ENCODE peak calls at places on chromosomes 5 and 9, in ten cellular contexts. One of them, this sample, is unnamed.

GRCh38 chr5:159178978-159179377 is 30.4 kb downstream of the RNF145 start:
- DNase-seq in psoas muscle: no peak
- DNase-seq in tibial artery: no peak
- DNase-seq in Karpas-422: no peak
- DNase-seq in spleen: no peak
- DNase-seq in naive thymus-derived CD4-positive, alpha-beta T cell: no peak
- DNase-seq in esophagus squamous epithelium: no peak
- DNase-seq in A549: peak; percentile 97
- DNase-seq in heart left ventricle: no peak
- DNase-seq in lower lobe of right lung: no peak
- DNase-seq in this sample: no peak

GRCh38 chr9:75644649-75645048 is 245.8 kb upstream of the PCSK5 start:
- DNase-seq in heart left ventricle: no peak
- DNase-seq in psoas muscle: peak; percentile 49
- DNase-seq in tibial artery: no peak
- DNase-seq in spleen: no peak
- DNase-seq in esophagus squamous epithelium: no peak
- DNase-seq in A549: no peak
- DNase-seq in naive thymus-derived CD4-positive, alpha-beta T cell: no peak
- DNase-seq in Karpas-422: peak; percentile 55
- DNase-seq in lower lobe of right lung: no peak
- DNase-seq in this sample: no peak

GRCh38 chr5:157993201-157993600 is 134.3 kb upstream of the CLINT1 start:
- DNase-seq in psoas muscle: no peak
- DNase-seq in heart left ventricle: no peak
- DNase-seq in spleen: no peak
- DNase-seq in Karpas-422: no peak
- DNase-seq in naive thymus-derived CD4-positive, alpha-beta T cell: no peak
- DNase-seq in tibial artery: no peak
- DNase-seq in lower lobe of right lung: no peak
- DNase-seq in A549: no peak
- DNase-seq in esophagus squamous epithelium: no peak
- DNase-seq in this sample: no peak

GRCh38 chr9:14910178-14910805 is at the start of gene FREM1:
- DNase-seq in spleen: no peak
- DNase-seq in esophagus squamous epithelium: no peak
- DNase-seq in A549: no peak
- DNase-seq in naive thymus-derived CD4-positive, alpha-beta T cell: no peak
- DNase-seq in Karpas-422: no peak
- DNase-seq in lower lobe of right lung: no peak
- DNase-seq in tibial artery: no peak
- DNase-seq in psoas muscle: peak; percentile 68
- DNase-seq in heart left ventricle: peak; percentile 21
- DNase-seq in this sample: no peak

GRCh38 chr5:3285621-3286020 is 310.0 kb upstream of the IRX1 start:
- DNase-seq in tibial artery: no peak
- DNase-seq in naive thymus-derived CD4-positive, alpha-beta T cell: no peak
- DNase-seq in esophagus squamous epithelium: no peak
- DNase-seq in lower lobe of right lung: no peak
- DNase-seq in A549: no peak
- DNase-seq in heart left ventricle: no peak
- DNase-seq in psoas muscle: no peak
- DNase-seq in spleen: peak; percentile 47
- DNase-seq in Karpas-422: no peak
- DNase-seq in this sample: no peak

GRCh38 chr5:146910239-146910638 is 31.7 kb upstream of the PPP2R2B start:
- DNase-seq in A549: no peak
- DNase-seq in naive thymus-derived CD4-positive, alpha-beta T cell: no peak
- DNase-seq in esophagus squamous epithelium: no peak
- DNase-seq in heart left ventricle: no peak
- DNase-seq in lower lobe of right lung: no peak
- DNase-seq in Karpas-422: no peak
- DNase-seq in spleen: no peak
- DNase-seq in tibial artery: no peak
- DNase-seq in psoas muscle: no peak
- DNase-seq in this sample: no peak

GRCh38 chr5:71830626-71831539 is 111.8 kb downstream of the CARTPT start:
- DNase-seq in esophagus squamous epithelium: no peak
- DNase-seq in lower lobe of right lung: peak; percentile 59
- DNase-seq in A549: peak; percentile 33
- DNase-seq in psoas muscle: peak; percentile 83
- DNase-seq in naive thymus-derived CD4-positive, alpha-beta T cell: no peak
- DNase-seq in tibial artery: peak; percentile 84
- DNase-seq in Karpas-422: no peak
- DNase-seq in spleen: no peak
- DNase-seq in heart left ventricle: peak; percentile 81
- DNase-seq in this sample: no peak

GRCh38 chr5:109900911-109901627 is 211.3 kb downstream of the MAN2A1 start:
- DNase-seq in lower lobe of right lung: no peak
- DNase-seq in A549: peak; percentile 1
- DNase-seq in esophagus squamous epithelium: no peak
- DNase-seq in naive thymus-derived CD4-positive, alpha-beta T cell: no peak
- DNase-seq in Karpas-422: no peak
- DNase-seq in psoas muscle: no peak
- DNase-seq in spleen: no peak
- DNase-seq in heart left ventricle: no peak
- DNase-seq in tibial artery: no peak
- DNase-seq in this sample: no peak

GRCh38 chr9:12740845-12741244 is 34.0 kb upstream of the LURAP1L start:
- DNase-seq in A549: no peak
- DNase-seq in spleen: no peak
- DNase-seq in esophagus squamous epithelium: no peak
- DNase-seq in lower lobe of right lung: no peak
- DNase-seq in heart left ventricle: no peak
- DNase-seq in naive thymus-derived CD4-positive, alpha-beta T cell: no peak
- DNase-seq in tibial artery: no peak
- DNase-seq in Karpas-422: no peak
- DNase-seq in psoas muscle: no peak
- DNase-seq in this sample: no peak

GRCh38 chr5:177387405-177387804 is 3.2 kb downstream of the SLC34A1 start:
- DNase-seq in tibial artery: no peak
- DNase-seq in esophagus squamous epithelium: no peak
- DNase-seq in spleen: no peak
- DNase-seq in A549: no peak
- DNase-seq in heart left ventricle: no peak
- DNase-seq in psoas muscle: no peak
- DNase-seq in lower lobe of right lung: no peak
- DNase-seq in naive thymus-derived CD4-positive, alpha-beta T cell: no peak
- DNase-seq in Karpas-422: no peak
- DNase-seq in this sample: no peak
- H3K4me1 ChIP-seq in tibial artery: no peaks in the 10 kb centered on the region
- H3K4me1 ChIP-seq in esophagus squamous epithelium: peaks cover 78% of the 10 kb centered on the region
- H3K4me1 ChIP-seq in spleen: peaks cover 45% of the 10 kb centered on the region
- H3K4me1 ChIP-seq in A549: peaks cover 18% of the 10 kb centered on the region
- H3K4me1 ChIP-seq in heart left ventricle: no peaks in the 10 kb centered on the region
- H3K4me1 ChIP-seq in psoas muscle: no peaks in the 10 kb centered on the region
- H3K4me1 ChIP-seq in lower lobe of right lung: peaks cover 18% of the 10 kb centered on the region
- H3K4me1 ChIP-seq in naive thymus-derived CD4-positive, alpha-beta T cell: peaks cover 33% of the 10 kb centered on the region
- H3K4me1 ChIP-seq in Karpas-422: peaks cover 32% of the 10 kb centered on the region
- H3K4me1 ChIP-seq in this sample: peaks cover 30% of the 10 kb centered on the region

DNA sequence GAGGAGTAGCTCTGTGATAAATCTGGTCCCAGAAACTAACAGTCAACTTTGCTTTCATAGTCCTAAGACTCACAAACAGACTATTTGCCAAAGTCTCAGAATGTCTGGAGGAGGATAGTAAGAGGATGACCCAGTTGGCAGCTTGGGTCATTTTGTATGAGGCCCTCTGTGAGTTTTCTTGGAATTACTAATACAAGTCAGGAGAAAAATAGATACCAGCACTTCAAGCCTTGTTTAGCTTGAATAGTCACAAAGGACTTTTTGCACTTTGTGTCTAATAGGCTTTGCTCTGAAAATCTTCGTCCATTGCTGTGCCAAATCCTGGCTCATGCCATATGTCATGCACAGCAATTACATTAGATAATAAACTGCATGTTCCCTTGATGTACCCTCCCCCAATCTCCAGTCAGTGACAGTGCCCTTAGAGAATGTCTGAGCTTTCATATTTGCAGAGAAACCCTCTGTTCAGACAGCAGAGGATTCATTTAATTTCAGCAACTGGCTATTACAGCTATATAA is 612.8 kb downstream of the CSNK1G3 start:
- DNase-seq in spleen: no peak
- DNase-seq in lower lobe of right lung: no peak
- DNase-seq in naive thymus-derived CD4-positive, alpha-beta T cell: no peak
- DNase-seq in Karpas-422: no peak
- DNase-seq in psoas muscle: no peak
- DNase-seq in esophagus squamous epithelium: no peak
- DNase-seq in heart left ventricle: no peak
- DNase-seq in A549: no peak
- DNase-seq in tibial artery: no peak
- DNase-seq in this sample: no peak
- H3K4me1 ChIP-seq in spleen: no peaks in the 10 kb centered on the region
- H3K4me1 ChIP-seq in lower lobe of right lung: peaks cover 4% of the 10 kb centered on the region
- H3K4me1 ChIP-seq in naive thymus-derived CD4-positive, alpha-beta T cell: no peaks in the 10 kb centered on the region
- H3K4me1 ChIP-seq in Karpas-422: no peaks in the 10 kb centered on the region
- H3K4me1 ChIP-seq in psoas muscle: peaks cover 10% of the 10 kb centered on the region
- H3K4me1 ChIP-seq in esophagus squamous epithelium: no peaks in the 10 kb centered on the region
- H3K4me1 ChIP-seq in heart left ventricle: no peaks in the 10 kb centered on the region
- H3K4me1 ChIP-seq in A549: no peaks in the 10 kb centered on the region
- H3K4me1 ChIP-seq in tibial artery: peaks cover 9% of the 10 kb centered on the region
- H3K4me1 ChIP-seq in this sample: no peaks in the 10 kb centered on the region

DNA sequence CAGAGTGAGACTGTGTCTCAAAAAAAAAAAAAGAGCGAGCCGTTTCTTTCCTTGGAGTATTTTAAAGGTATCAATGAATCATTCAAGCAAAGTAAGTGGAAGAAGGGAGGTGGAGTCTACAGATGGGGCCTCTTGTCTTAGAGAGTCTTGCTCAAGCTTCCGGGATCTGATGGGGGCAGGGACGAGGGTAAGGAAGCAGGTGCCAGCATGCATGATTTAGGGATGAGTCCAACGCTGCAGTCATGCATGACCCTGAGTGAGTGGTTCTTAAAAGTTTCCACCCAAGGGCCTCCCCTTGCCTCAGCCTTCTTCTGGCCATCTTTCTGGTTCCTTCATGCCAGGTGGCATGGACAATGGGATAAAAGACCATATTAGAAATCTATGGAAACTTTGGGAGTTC is 79.6 kb downstream of the MYO10 start:
- DNase-seq in tibial artery: no peak
- DNase-seq in Karpas-422: no peak
- DNase-seq in lower lobe of right lung: no peak
- DNase-seq in naive thymus-derived CD4-positive, alpha-beta T cell: no peak
- DNase-seq in psoas muscle: no peak
- DNase-seq in A549: peak; percentile 36
- DNase-seq in heart left ventricle: no peak
- DNase-seq in spleen: no peak
- DNase-seq in esophagus squamous epithelium: no peak
- DNase-seq in this sample: no peak
- H3K4me1 ChIP-seq in tibial artery: peaks cover 9% of the 10 kb centered on the region
- H3K4me1 ChIP-seq in Karpas-422: no peaks in the 10 kb centered on the region
- H3K4me1 ChIP-seq in lower lobe of right lung: peaks cover 30% of the 10 kb centered on the region
- H3K4me1 ChIP-seq in naive thymus-derived CD4-positive, alpha-beta T cell: no peaks in the 10 kb centered on the region
- H3K4me1 ChIP-seq in psoas muscle: peaks cover 5% of the 10 kb centered on the region
- H3K4me1 ChIP-seq in A549: peaks cover 55% of the 10 kb centered on the region
- H3K4me1 ChIP-seq in heart left ventricle: peaks cover 9% of the 10 kb centered on the region
- H3K4me1 ChIP-seq in spleen: peaks cover 38% of the 10 kb centered on the region
- H3K4me1 ChIP-seq in esophagus squamous epithelium: peaks cover 35% of the 10 kb centered on the region
- H3K4me1 ChIP-seq in this sample: no peaks in the 10 kb centered on the region

GRCh38 chr9:97365634-97366033 is 46.3 kb upstream of the TDRD7 start:
- DNase-seq in heart left ventricle: no peak
- DNase-seq in spleen: no peak
- DNase-seq in tibial artery: no peak
- DNase-seq in psoas muscle: no peak
- DNase-seq in A549: no peak
- DNase-seq in naive thymus-derived CD4-positive, alpha-beta T cell: no peak
- DNase-seq in Karpas-422: no peak
- DNase-seq in lower lobe of right lung: no peak
- DNase-seq in esophagus squamous epithelium: no peak
- DNase-seq in this sample: no peak
- H3K4me1 ChIP-seq in heart left ventricle: no peaks in the 10 kb centered on the region
- H3K4me1 ChIP-seq in spleen: no peaks in the 10 kb centered on the region
- H3K4me1 ChIP-seq in tibial artery: no peaks in the 10 kb centered on the region
- H3K4me1 ChIP-seq in psoas muscle: no peaks in the 10 kb centered on the region
- H3K4me1 ChIP-seq in A549: no peaks in the 10 kb centered on the region
- H3K4me1 ChIP-seq in naive thymus-derived CD4-positive, alpha-beta T cell: no peaks in the 10 kb centered on the region
- H3K4me1 ChIP-seq in Karpas-422: peaks cover 5% of the 10 kb centered on the region
- H3K4me1 ChIP-seq in lower lobe of right lung: no peaks in the 10 kb centered on the region
- H3K4me1 ChIP-seq in esophagus squamous epithelium: no peaks in the 10 kb centered on the region
- H3K4me1 ChIP-seq in this sample: no peaks in the 10 kb centered on the region

DNA sequence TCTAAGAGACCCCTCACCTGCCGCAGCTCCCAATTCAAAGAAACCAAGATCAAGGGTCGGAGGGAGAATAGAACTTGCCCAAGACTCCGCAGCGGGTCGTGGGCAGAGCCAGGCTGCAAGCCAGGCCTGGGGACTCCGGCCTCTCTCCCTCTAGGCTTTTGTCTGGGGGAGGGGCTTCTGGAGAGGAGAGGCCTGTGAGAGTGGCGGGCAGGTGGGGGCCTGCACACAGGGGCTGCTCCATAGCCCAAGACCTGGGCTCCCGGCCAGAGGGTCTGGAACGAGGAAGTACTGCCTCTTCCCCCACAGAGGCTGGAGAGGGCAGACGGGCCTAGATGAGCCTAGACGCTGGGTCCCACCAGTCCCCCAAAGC is 5.1 kb upstream of the ST6GALNAC6 start:
- DNase-seq in A549: no peak
- DNase-seq in esophagus squamous epithelium: no peak
- DNase-seq in psoas muscle: no peak
- DNase-seq in heart left ventricle: no peak
- DNase-seq in spleen: peak; percentile 86
- DNase-seq in Karpas-422: no peak
- DNase-seq in lower lobe of right lung: peak; percentile 89
- DNase-seq in naive thymus-derived CD4-positive, alpha-beta T cell: no peak
- DNase-seq in tibial artery: no peak
- DNase-seq in this sample: no peak
- H3K4me1 ChIP-seq in A549: peaks cover 31% of the 10 kb centered on the region
- H3K4me1 ChIP-seq in esophagus squamous epithelium: peaks cover 88% of the 10 kb centered on the region
- H3K4me1 ChIP-seq in psoas muscle: peaks cover 18% of the 10 kb centered on the region
- H3K4me1 ChIP-seq in heart left ventricle: peaks cover 27% of the 10 kb centered on the region
- H3K4me1 ChIP-seq in spleen: peaks cover 87% of the 10 kb centered on the region
- H3K4me1 ChIP-seq in Karpas-422: peaks cover 60% of the 10 kb centered on the region
- H3K4me1 ChIP-seq in lower lobe of right lung: peaks cover 77% of the 10 kb centered on the region
- H3K4me1 ChIP-seq in naive thymus-derived CD4-positive, alpha-beta T cell: peaks cover 35% of the 10 kb centered on the region
- H3K4me1 ChIP-seq in tibial artery: peaks cover 70% of the 10 kb centered on the region
- H3K4me1 ChIP-seq in this sample: peaks cover 64% of the 10 kb centered on the region

GRCh38 chr5:139149477-139150199 is 48.5 kb downstream of the SIL1 start:
- DNase-seq in tibial artery: no peak
- DNase-seq in naive thymus-derived CD4-positive, alpha-beta T cell: no peak
- DNase-seq in spleen: no peak
- DNase-seq in Karpas-422: no peak
- DNase-seq in lower lobe of right lung: no peak
- DNase-seq in heart left ventricle: no peak
- DNase-seq in A549: no peak
- DNase-seq in esophagus squamous epithelium: no peak
- DNase-seq in psoas muscle: no peak
- DNase-seq in this sample: no peak
- H3K4me1 ChIP-seq in tibial artery: peaks cover 54% of the 10 kb centered on the region
- H3K4me1 ChIP-seq in naive thymus-derived CD4-positive, alpha-beta T cell: no peaks in the 10 kb centered on the region
- H3K4me1 ChIP-seq in spleen: peaks cover 40% of the 10 kb centered on the region
- H3K4me1 ChIP-seq in Karpas-422: no peaks in the 10 kb centered on the region
- H3K4me1 ChIP-seq in lower lobe of right lung: peaks cover 50% of the 10 kb centered on the region
- H3K4me1 ChIP-seq in heart left ventricle: peaks cover 38% of the 10 kb centered on the region
- H3K4me1 ChIP-seq in A549: no peaks in the 10 kb centered on the region
- H3K4me1 ChIP-seq in esophagus squamous epithelium: peaks cover 45% of the 10 kb centered on the region
- H3K4me1 ChIP-seq in psoas muscle: peaks cover 36% of the 10 kb centered on the region
- H3K4me1 ChIP-seq in this sample: no peaks in the 10 kb centered on the region

DNA sequence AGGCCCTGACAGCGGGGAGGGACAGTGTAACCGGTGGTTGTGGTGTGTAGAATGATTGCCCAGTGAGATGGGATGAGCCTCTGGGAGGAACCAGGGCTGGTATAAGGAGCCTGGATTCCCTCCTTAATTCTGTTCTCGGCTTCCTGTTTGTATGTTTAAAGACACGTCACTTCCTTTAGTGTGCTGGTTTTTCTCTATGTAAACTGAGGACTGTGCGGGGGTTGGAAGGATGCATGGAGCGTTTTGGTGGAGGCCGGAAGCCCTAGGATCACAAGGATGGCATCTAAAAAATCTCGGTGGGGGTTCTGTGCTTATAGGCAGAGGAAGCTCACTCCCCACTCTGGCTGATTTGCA is 958 bp downstream of the NTMT1 start:
- DNase-seq in lower lobe of right lung: no peak
- DNase-seq in naive thymus-derived CD4-positive, alpha-beta T cell: no peak
- DNase-seq in Karpas-422: peak; percentile 60
- DNase-seq in esophagus squamous epithelium: no peak
- DNase-seq in A549: no peak
- DNase-seq in heart left ventricle: no peak
- DNase-seq in psoas muscle: no peak
- DNase-seq in tibial artery: no peak
- DNase-seq in spleen: no peak
- DNase-seq in this sample: peak; percentile 32
- H3K4me1 ChIP-seq in lower lobe of right lung: peaks cover 62% of the 10 kb centered on the region
- H3K4me1 ChIP-seq in naive thymus-derived CD4-positive, alpha-beta T cell: peaks cover 27% of the 10 kb centered on the region
- H3K4me1 ChIP-seq in Karpas-422: peaks cover 44% of the 10 kb centered on the region
- H3K4me1 ChIP-seq in esophagus squamous epithelium: peaks cover 78% of the 10 kb centered on the region
- H3K4me1 ChIP-seq in A549: peaks cover 28% of the 10 kb centered on the region
- H3K4me1 ChIP-seq in heart left ventricle: peaks cover 34% of the 10 kb centered on the region
- H3K4me1 ChIP-seq in psoas muscle: peaks cover 46% of the 10 kb centered on the region
- H3K4me1 ChIP-seq in tibial artery: peaks cover 53% of the 10 kb centered on the region
- H3K4me1 ChIP-seq in spleen: peaks cover 79% of the 10 kb centered on the region
- H3K4me1 ChIP-seq in this sample: peaks cover 45% of the 10 kb centered on the region